ENCODE peak calls at places on chromosome 6, in nine cellular contexts. B is prostate gland, A is vagina, W is GM23338, N is H1, T is suprapubic skin, D is transverse colon, E is HCT116, F is SK-N-SH. K is an unnamed sample.

GRCh38 chr6:163585932-163586437 is 171.5 kb downstream of the QKI start:
- DNase-seq in D (no peak), B (no peak), W (no peak), T (no peak), F (no peak), E (peak; percentile 60), N (no peak), A (no peak), K (no peak)

GRCh38 chr6:142372348-142372747 is 70.5 kb downstream of the ADGRG6 start:
- DNase-seq in B (no peak), T (no peak), F (no peak), N (no peak), E (peak; percentile 84), D (no peak), W (no peak), A (no peak), K (no peak)

GRCh38 chr6:19180348-19181073 is 656.7 kb upstream of the ID4 start:
- DNase-seq in T (peak; percentile 80), B (peak; percentile 8), E (no peak), N (no peak), W (no peak), F (no peak), A (no peak), D (peak; percentile 36), K (no peak)

GRCh38 chr6:2498224-2498623 is 252.5 kb downstream of the MYLK4 start:
- DNase-seq in E (no peak), W (no peak), A (no peak), N (no peak), T (no peak), F (no peak), B (no peak), D (no peak), K (no peak)

GRCh38 chr6:27332692-27333641 is 20.9 kb upstream of the POM121L2 start:
- DNase-seq in A (no peak), B (no peak), T (no peak), D (no peak), F (peak; percentile 25), W (peak; percentile 77), E (peak; percentile 76), N (peak; percentile 13), K (peak; percentile 92)

GRCh38 chr6:135251964-135252429 is 70.9 kb downstream of the MYB start:
- DNase-seq in F (no peak), N (no peak), E (no peak), D (peak; percentile 18), B (no peak), A (no peak), T (no peak), W (no peak), K (no peak)

GRCh38 chr6:135880066-135880972 is 28.8 kb downstream of the PDE7B start:
- DNase-seq in B (no peak), E (no peak), D (peak; percentile 14), A (no peak), W (no peak), N (no peak), F (no peak), T (no peak), K (no peak)

GRCh38 chr6:28985396-28986164 is 19.5 kb downstream of the ZNF311 start:
- DNase-seq in T (peak; percentile 92), B (peak; percentile 94), W (peak; percentile 99), E (peak; percentile 92), A (no peak), F (peak; percentile 91), N (peak; percentile 92), D (peak; percentile 86), K (peak; percentile 97)

GRCh38 chr6:105748737-105749161 is 337.4 kb upstream of the PRDM1 start:
- DNase-seq in D (no peak), F (no peak), N (no peak), E (no peak), W (peak; percentile 13), T (no peak), B (no peak), A (no peak), K (no peak)

GRCh38 chr6:18216411-18216810 is 47.9 kb downstream of the DEK start:
- DNase-seq in D (no peak), F (no peak), N (no peak), W (no peak), B (no peak), A (no peak), T (no peak), E (no peak), K (no peak)

GRCh38 chr6:14337157-14337556 is 219.6 kb downstream of the CD83 start:
- DNase-seq in N (no peak), F (no peak), A (no peak), E (no peak), T (no peak), D (no peak), W (no peak), B (no peak), K (no peak)

GRCh38 chr6:169388767-169389166 is 135.1 kb upstream of the THBS2 start:
- DNase-seq in A (peak; percentile 58), B (no peak), N (no peak), E (no peak), W (no peak), D (no peak), T (no peak), F (no peak), K (no peak)

GRCh38 chr6:62523630-62524029 is 237.6 kb upstream of the KHDRBS2 start:
- DNase-seq in N (no peak), A (no peak), D (no peak), F (no peak), B (no peak), E (no peak), W (no peak), T (no peak), K (no peak)

DNA sequence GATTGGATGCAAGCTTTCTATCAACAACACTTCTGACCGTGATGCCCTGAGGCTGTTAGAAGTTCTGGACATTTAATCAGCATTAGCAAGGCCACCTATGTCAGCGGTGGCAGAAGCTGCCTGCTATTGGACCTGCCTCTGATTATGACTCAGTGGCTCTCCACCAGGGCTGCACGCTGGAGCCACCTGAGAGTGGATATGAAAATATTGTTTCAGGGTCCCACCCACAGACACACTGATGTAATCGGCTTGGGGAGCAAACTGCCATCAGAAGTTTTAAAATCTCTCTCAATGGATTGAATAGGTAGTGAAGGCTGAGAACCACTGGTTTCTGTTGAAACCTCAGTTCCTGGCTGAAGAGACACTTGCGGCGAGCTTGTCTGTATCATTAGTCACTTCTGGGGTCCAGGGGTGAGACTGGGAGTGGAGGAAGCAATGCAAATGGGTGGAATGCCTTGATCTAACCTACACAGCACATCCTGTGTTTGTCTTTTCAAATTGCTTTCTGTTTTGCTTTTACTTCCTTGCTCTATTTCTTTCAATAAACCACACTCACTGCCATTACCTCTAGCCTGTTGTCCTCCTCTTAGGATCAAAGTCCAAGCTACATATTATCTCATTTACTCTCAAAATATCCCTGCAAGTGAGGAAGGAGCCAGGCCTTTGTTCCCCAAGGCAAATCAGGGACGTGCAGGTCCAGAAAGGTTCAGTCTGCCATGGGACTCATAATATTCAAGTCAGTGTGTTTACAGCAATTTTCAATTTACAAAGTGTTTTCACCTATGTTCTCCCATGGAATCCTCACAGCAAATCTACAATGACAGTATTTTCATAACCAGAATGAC is 4.2 kb downstream of the CLIC5 start:
- DNase-seq in D (peak; percentile 69), W (no peak), F (no peak), T (no peak), E (no peak), N (no peak), B (no peak), A (no peak), K (no peak)
- TF ChIP-seq POLR2AphosphoS5 in D (no peak), W (no peak), F (no peak), T (no peak), E (no peak), N (no peak), B (no peak), A (no peak), K (no peak)

GRCh38 chr6:37511910-37512399 is 12.3 kb upstream of the CCDC167 start:
- DNase-seq in E (no peak), D (no peak), W (no peak), B (no peak), T (no peak), N (no peak), A (no peak), F (no peak), K (no peak)

GRCh38 chr6:37514377-37514776 is 14.7 kb upstream of the CCDC167 start:
- DNase-seq in D (no peak), A (no peak), F (no peak), T (no peak), N (no peak), E (no peak), B (no peak), W (no peak), K (no peak)

GRCh38 chr6:37513155-37513554 is 13.5 kb upstream of the CCDC167 start:
- DNase-seq in E (no peak), A (no peak), F (no peak), T (no peak), N (no peak), B (no peak), D (no peak), W (no peak), K (no peak)

GRCh38 chr6:37513576-37513975 is 13.9 kb upstream of the CCDC167 start:
- DNase-seq in W (no peak), F (no peak), T (no peak), D (no peak), E (no peak), A (no peak), B (no peak), N (no peak), K (no peak)

GRCh38 chr6:37512400-37512958 is 12.8 kb upstream of the CCDC167 start:
- DNase-seq in E (no peak), W (peak; percentile 83), A (no peak), B (no peak), T (no peak), N (no peak), F (no peak), D (no peak), K (no peak)
- H3K4me1 ChIP-seq in E (peaks cover 5% of the 10 kb centered on the region), W (peaks cover 61% of the 10 kb centered on the region), A (peaks cover 21% of the 10 kb centered on the region), B (peaks cover 16% of the 10 kb centered on the region), T (peaks cover 11% of the 10 kb centered on the region), N (peaks cover 34% of the 10 kb centered on the region), F (peaks cover 5% of the 10 kb centered on the region), D (peaks cover 9% of the 10 kb centered on the region), K (peaks cover 67% of the 10 kb centered on the region)

GRCh38 chr6:51725155-51725554 is 362.3 kb downstream of the PKHD1 start:
- DNase-seq in A (no peak), F (no peak), T (no peak), E (no peak), D (no peak), B (no peak), W (no peak), N (no peak), K (no peak)
- TF ChIP-seq POLR2AphosphoS5 in A (no peak), F (no peak), T (no peak), E (no peak), D (no peak), B (no peak), W (no peak), N (no peak), K (no peak)

DNA sequence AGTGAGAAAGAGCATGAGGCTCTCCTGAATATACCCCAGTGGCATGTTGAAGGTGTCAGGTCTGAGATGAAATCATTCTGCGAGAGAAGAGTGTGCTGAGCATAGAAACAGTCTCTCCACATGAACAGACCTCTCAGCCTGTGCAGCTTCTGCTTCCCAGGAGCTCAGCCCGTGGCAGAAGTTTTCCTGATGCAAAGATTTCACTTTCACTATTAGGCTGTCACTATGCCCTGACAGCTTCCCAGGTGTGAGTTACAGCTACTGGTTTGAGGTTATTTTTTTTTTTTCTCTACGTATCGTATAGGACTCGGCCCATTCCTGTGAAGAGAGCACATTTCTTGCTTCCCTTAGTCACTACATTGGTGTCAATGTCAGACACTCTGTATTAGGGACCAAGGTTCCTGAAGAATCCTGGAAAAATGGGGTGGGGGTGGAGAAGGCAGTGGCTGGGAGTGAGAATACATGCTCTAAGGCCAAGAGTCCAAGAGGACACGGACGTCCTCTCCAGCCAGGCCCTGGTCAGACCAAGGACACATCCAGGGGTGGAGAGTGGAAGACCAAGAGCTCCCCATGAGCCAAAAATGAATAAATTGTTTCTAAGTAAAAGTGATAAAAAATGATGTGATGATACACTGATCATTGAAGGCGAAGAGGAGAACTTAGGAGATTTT is 121.2 kb upstream of the AKAP12 start:
- DNase-seq in D (no peak), B (no peak), W (no peak), A (no peak), F (no peak), N (no peak), T (no peak), E (no peak), K (no peak)
- H3K4me1 ChIP-seq in D (no peaks in the 10 kb centered on the region), B (no peaks in the 10 kb centered on the region), W (no peaks in the 10 kb centered on the region), A (no peaks in the 10 kb centered on the region), F (no peaks in the 10 kb centered on the region), N (no peaks in the 10 kb centered on the region), T (no peaks in the 10 kb centered on the region), E (peaks cover 41% of the 10 kb centered on the region), K (no peaks in the 10 kb centered on the region)

K was measured in Panc1.